ENCODE peak calls at places on chromosomes 7 and 10, in seven cellular contexts. G is transverse colon, C is GM23338, W is HCT116, P is endothelial cell of umbilical vein, U is prostate gland, J is GM12878. F is an unnamed sample.

GRCh38 chr10:59894114-59894513 is 12.2 kb downstream of the CCDC6 start:
- DNase-seq in G (peak), J (no peak), C (no peak), W (no peak), U (peak), P (no peak), F (peak)

GRCh38 chr7:129271500-129272355 is 46.9 kb downstream of the AHCYL2 start:
- DNase-seq in C (peak), P (peak), G (peak), W (peak), J (peak), U (peak), F (no peak)

GRCh38 chr10:86936661-86937501 is 20.5 kb downstream of the MMRN2 start:
- DNase-seq in G (no peak), P (no peak), W (no peak), C (no peak), J (no peak), U (no peak), F (no peak)

GRCh38 chr10:107915277-107915634 is 750.8 kb upstream of the SORCS1 start:
- DNase-seq in J (no peak), P (no peak), G (no peak), U (no peak), C (peak), W (no peak), F (no peak)

GRCh38 chr10:132364594-132364970 is 32.4 kb upstream of the PWWP2B start:
- DNase-seq in P (no peak), C (no peak), U (no peak), G (no peak), W (no peak), J (no peak), F (no peak)

GRCh38 chr7:122402235-122402634 is 97.7 kb upstream of the FEZF1 start:
- DNase-seq in P (no peak), W (no peak), G (no peak), J (no peak), U (no peak), C (peak), F (no peak)

GRCh38 chr7:100894860-100895700 is 608 bp downstream of the ACHE start:
- DNase-seq in W (no peak), G (peak), P (no peak), U (peak), J (no peak), C (peak), F (no peak)

GRCh38 chr7:117588352-117588794 is 108.5 kb downstream of the CFTR start:
- DNase-seq in U (no peak), C (no peak), W (no peak), G (no peak), P (peak), J (peak), F (no peak)

GRCh38 chr7:96962221-96962620 is 43.1 kb upstream of the DLX6 start:
- DNase-seq in P (no peak), C (no peak), J (no peak), W (no peak), G (no peak), U (no peak), F (no peak)

GRCh38 chr10:66329116-66329515 is 596.7 kb upstream of the LRRTM3 start:
- DNase-seq in P (no peak), W (no peak), C (peak), G (no peak), U (no peak), J (no peak), F (no peak)

GRCh38 chr7:68185641-68186040 is 1189.0 kb downstream of the TYW1 start:
- DNase-seq in W (no peak), G (no peak), J (no peak), P (no peak), C (no peak), U (no peak), F (no peak)

GRCh38 chr7:90320801-90321494 is at the start of gene FAM237B:
- DNase-seq in C (peak), P (no peak), G (no peak), U (no peak), W (no peak), J (no peak), F (no peak)

DNA sequence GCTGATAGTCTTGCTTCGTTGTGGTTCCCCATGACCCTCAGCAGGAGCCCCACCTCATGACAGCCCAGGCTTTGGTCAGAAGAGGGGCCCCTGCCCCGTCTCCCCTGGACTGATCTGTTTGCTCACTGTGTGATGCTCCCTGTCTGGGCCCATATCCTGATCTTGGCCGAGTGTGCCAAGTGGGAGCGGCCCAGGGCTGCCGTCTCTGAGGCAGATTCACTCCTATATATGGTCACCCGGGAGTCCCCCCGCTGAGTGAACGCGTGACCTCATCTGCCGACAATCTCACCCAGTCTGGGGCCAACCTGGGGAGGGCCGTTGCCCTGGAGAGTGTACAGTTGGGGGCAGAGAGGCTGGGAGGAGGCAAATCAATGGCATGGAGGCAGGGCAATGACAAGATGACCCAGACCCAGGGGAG is 34.5 kb downstream of the PPIF start:
- DNase-seq in C (no peak), G (peak), W (no peak), P (no peak), J (no peak), U (peak), F (peak)
- TF ChIP-seq POLR2AphosphoS5 in C (no peak), G (peak), W (no peak), P (no peak), J (no peak), U (peak), F (no peak)

DNA sequence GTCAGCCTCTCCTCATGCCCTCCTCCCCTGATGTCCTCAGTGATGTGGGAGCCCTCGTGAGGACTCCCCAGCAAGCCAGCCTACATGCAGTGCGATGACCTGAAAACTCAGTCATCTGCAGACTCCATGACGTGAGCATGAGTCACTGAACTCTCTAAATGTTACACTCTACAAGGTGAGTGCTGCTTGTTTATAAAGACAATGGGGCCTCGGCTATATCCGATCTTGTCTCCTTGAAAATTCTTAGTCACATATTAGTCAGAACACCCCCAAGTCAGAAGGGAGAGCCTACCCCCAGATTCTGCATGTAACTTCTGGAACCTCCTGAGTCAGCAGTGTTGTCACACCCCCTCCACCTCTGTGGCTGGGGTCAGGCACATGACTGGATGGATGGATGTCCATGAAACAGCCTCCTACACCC is 673.8 kb downstream of the INHBA start:
- DNase-seq in J (no peak), G (no peak), U (no peak), W (peak), C (no peak), P (no peak), F (no peak)
- TF ChIP-seq POLR2AphosphoS5 in J (no peak), G (no peak), U (no peak), W (no peak), C (no peak), P (no peak), F (no peak)

DNA sequence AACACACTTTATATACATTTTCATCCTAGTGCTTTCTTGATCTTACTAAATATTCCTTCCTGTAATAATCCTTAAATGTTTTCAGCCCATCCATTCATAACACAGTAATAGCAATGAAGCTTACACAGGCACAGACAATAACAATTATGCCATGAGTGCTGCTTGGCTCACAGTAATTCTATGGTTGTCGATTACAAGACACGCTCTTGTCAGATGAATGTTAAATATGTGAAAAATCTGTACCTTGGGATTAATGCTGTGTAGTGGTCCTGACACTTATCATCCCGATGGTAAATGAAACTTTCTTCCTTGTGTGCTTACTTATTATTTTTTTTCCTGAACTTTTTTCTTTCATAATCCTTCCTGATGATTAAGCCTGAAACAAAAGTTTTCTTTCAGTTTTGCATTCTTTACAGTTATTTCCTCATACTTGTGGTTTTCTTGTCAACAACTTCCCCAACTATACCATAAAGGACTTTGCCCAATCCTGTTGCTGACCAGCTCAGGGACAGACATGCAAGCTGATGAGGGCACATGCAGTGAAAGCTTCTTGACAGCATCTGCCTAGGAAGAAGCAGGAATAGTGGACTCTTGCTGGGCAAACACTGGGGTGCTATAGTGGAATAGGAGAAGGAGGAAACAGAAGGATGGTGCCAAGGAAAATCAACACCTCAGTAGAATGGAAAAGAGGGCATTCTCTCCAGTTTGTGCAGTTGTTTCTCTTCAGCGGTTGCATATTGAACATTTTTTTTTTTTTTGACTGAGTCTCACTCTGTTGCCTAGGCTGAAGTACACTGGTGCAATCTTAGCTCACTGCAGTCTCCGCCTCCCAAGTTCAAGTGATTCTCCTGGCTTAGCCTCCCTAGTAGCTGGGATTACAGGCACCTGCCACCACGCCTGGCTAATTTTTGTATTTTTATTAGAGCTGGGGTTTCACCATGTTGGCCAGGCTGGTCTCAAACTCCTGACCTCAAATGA is 6.7 kb upstream of the MGAM2 start:
- DNase-seq in U (no peak), G (peak), C (no peak), W (peak), P (no peak), J (no peak), F (no peak)
- TF ChIP-seq POLR2AphosphoS5 in U (no peak), G (peak), C (no peak), W (no peak), P (no peak), J (no peak), F (no peak)

GRCh38 chr10:123870260-123870659 is 21.3 kb downstream of the CPXM2 start:
- DNase-seq in C (no peak), U (no peak), G (no peak), J (no peak), P (no peak), W (no peak), F (no peak)
- TF ChIP-seq POLR2AphosphoS5 in C (no peak), U (no peak), G (no peak), J (no peak), P (no peak), W (no peak), F (no peak)

GRCh38 chr7:55080000-55080629 is 61.3 kb downstream of the EGFR start:
- DNase-seq in J (no peak), U (no peak), W (no peak), G (no peak), P (no peak), C (no peak), F (no peak)

GRCh38 chr7:55078465-55079372 is 59.9 kb downstream of the EGFR start:
- DNase-seq in P (no peak), G (peak), U (no peak), C (peak), W (no peak), J (no peak), F (no peak)

GRCh38 chr7:55075464-55075971 is 56.7 kb downstream of the EGFR start:
- DNase-seq in C (no peak), W (no peak), U (no peak), J (no peak), G (peak), P (no peak), F (no peak)

GRCh38 chr7:55081067-55081853 is 62.4 kb downstream of the EGFR start:
- DNase-seq in G (no peak), U (no peak), W (no peak), C (no peak), P (no peak), J (no peak), F (no peak)

DNA sequence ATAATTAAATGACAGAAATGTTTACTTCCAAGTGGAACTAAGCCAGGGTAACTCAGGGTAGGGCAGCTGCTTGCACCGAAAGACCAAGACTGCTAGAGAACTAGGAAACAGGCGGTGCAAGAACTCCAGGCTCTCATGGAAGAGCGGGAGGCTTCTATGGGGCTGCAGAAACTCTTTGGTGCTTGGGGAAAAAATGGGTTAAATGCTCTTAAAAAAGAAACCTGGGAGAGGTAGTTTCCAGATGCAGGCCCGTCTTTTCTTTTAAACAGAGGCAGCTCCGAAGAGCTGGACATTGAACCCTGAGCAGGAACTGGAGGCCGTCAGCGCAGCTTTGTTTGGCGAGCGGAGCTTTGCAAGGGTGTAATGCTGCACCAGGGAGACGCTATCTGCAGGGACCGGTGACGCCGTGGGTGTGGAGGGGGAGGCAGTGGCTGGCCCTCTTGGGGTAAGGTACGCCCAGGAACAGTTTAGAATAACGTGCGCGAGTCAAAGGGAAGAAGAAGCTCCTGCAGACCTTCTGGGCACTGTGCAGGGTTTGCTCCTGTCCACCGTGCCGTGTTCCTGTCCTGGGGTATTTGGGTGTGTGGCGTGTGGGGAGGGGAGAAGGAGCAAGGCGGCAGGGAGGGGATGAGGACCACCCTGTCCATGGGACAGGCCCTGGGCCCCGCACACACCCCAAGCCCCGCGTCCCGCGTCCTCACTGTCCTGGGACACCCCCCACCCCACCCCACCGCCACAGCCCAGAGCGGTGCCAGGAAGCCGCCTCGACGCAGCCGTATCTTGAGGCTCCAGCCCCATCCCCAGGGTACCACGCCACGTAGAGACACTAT is 59.0 kb downstream of the EGFR start:
- DNase-seq in G (peak), P (no peak), U (no peak), W (no peak), C (no peak), J (no peak), F (no peak)
- TF ChIP-seq POLR2AphosphoS5 in G (peak), P (no peak), U (no peak), W (no peak), C (no peak), J (no peak), F (no peak)

DNA sequence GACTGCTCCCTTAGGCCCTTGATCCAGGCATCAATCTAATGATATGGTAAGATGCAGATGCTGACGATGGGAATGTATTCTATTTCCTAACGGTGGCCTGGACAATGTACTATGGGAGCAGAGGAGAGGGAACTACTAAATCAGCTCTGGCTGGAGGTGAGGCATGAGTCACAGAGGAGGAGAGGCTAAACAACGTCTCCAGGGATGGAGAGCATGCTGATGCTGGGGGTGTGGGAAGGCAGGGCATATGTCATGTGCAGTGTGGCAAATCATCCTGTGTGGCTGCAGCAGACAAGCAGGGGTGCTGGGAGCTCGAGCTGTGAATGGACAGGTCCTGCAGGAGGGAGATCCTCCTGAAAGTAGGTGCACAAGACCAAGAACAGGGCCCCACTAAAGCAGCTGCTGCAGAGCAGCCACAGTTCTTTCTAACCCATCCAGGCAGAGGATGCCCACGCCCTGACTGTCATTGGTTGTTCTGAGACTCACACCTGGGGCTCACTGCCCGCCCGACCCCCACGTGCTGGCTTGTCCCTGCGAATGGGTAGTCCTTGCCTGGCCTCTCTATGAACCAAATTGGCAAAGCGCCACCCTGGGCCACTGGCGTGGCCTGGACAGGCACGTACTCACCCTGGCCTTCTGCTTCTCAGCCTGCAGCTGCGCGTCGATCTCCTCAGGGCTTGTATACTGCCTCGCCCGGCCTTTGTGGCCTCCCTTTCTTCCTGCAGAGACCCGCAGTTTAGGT is 4.0 kb downstream of the PDAP1 start:
- DNase-seq in C (no peak), G (no peak), J (no peak), W (no peak), U (no peak), P (no peak), F (no peak)
- TF ChIP-seq POLR2AphosphoS5 in C (no peak), G (no peak), J (no peak), W (no peak), U (no peak), P (no peak), F (no peak)

GRCh38 chr10:4947039-4947634 is 16.1 kb upstream of the AKR1C1 start:
- DNase-seq in J (no peak), P (no peak), G (no peak), U (no peak), C (no peak), W (no peak), F (no peak)
- TF ChIP-seq POLR2AphosphoS5 in J (no peak), P (no peak), G (no peak), U (no peak), C (no peak), W (no peak), F (no peak)

GRCh38 chr7:19900118-19900517 is 126.7 kb upstream of the TMEM196 start:
- DNase-seq in P (no peak), C (no peak), G (no peak), W (no peak), U (no peak), J (no peak), F (no peak)
- TF ChIP-seq POLR2AphosphoS5 in P (no peak), C (no peak), G (no peak), W (no peak), U (no peak), J (no peak), F (no peak)

DNA sequence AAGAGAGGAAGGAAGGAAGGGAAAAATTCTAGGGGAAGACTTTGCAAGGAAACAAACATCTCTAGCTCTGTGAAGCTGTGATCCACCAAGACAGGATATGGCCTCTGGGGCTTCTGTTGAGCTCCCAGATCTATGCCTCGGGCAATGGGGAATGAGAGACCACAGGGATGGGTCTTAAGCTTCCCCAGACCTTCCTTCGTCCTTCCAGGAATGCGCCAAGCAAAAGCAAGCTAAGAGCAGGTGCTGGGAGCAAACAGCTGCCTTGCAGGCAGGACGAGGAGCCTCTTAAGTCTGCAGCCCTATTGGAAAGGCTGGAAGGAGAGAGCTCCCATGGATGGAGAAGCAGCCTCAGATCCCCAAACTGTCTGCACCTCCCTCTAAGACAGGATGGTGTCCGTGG is 21.9 kb upstream of the ELN start:
- DNase-seq in J (no peak), P (no peak), G (no peak), C (no peak), W (no peak), U (no peak), F (no peak)
- TF ChIP-seq POLR2AphosphoS5 in J (no peak), P (no peak), G (no peak), C (no peak), W (no peak), U (no peak), F (no peak)

F was measured in breast epithelium.